ENCODE peak calls at places on chromosomes 4 and X, in five cellular contexts. T is GM10248, J is pancreas, U is sigmoid colon, L is stomach. S is an unnamed sample.

GRCh38 chrX:16487620-16488380 is 162.2 kb upstream of the S100G start:
- DNase-seq in T (no peak), J (no peak), U (no peak), L (no peak), S (no peak)

GRCh38 chrX:29561417-29561816 is 653.9 kb upstream of the MAGEB2 start:
- DNase-seq in T (no peak), J (no peak), U (no peak), L (no peak), S (no peak)

GRCh38 chrX:68880846-68881513 is 52.2 kb downstream of the EFNB1 start:
- DNase-seq in T (no peak), J (no peak), U (no peak), L (no peak), S (peak)

GRCh38 chrX:13081385-13082285 is 37.2 kb upstream of the FAM9C start:
- DNase-seq in T (no peak), J (no peak), U (no peak), L (no peak), S (no peak)

GRCh38 chrX:72373136-72373535 is 67.4 kb upstream of the CITED1 start:
- DNase-seq in T (no peak), J (no peak), U (no peak), L (no peak), S (no peak)

GRCh38 chr4:120842046-120842445 is 80.5 kb downstream of the PRDM5 start:
- DNase-seq in T (no peak), J (no peak), U (no peak), L (no peak), S (no peak)

GRCh38 chr4:109998867-109999303 is 86.2 kb downstream of the EGF start:
- DNase-seq in T (peak), J (no peak), U (no peak), L (no peak), S (no peak)

GRCh38 chr4:14254252-14254651 is 626.7 kb upstream of the BOD1L1 start:
- DNase-seq in T (no peak), J (peak), U (no peak), L (peak), S (peak)

GRCh38 chrX:7261672-7262332 is 113.8 kb upstream of the PUDP start:
- DNase-seq in T (peak), J (no peak), U (no peak), L (no peak), S (no peak)
- TF ChIP-seq CTCF in T (no peak), J (no peak), U (no peak), L (no peak), S (no peak)

GRCh38 chr4:46931981-46932380 is 22.9 kb upstream of the COX7B2 start:
- DNase-seq in T (peak), J (no peak), U (no peak), L (no peak), S (peak)
- TF ChIP-seq CTCF in T (peak), J (no peak), U (no peak), L (no peak), S (peak)

GRCh38 chr4:7154351-7154981 is 37.9 kb upstream of the SORCS2 start:
- DNase-seq in T (no peak), J (peak), U (peak), L (no peak), S (peak)

GRCh38 chr4:7148337-7148736 is 44.0 kb upstream of the SORCS2 start:
- DNase-seq in T (no peak), J (no peak), U (no peak), L (no peak), S (no peak)

GRCh38 chr4:7150083-7150635 is 42.2 kb upstream of the SORCS2 start:
- DNase-seq in T (no peak), J (no peak), U (no peak), L (no peak), S (no peak)

GRCh38 chr4:7153711-7154110 is 38.6 kb upstream of the SORCS2 start:
- DNase-seq in T (no peak), J (peak), U (peak), L (no peak), S (peak)

GRCh38 chr4:7151668-7152227 is 40.6 kb upstream of the SORCS2 start:
- DNase-seq in T (no peak), J (no peak), U (no peak), L (no peak), S (no peak)
- TF ChIP-seq CTCF in T (no peak), J (peak), U (no peak), L (no peak), S (no peak)

DNA sequence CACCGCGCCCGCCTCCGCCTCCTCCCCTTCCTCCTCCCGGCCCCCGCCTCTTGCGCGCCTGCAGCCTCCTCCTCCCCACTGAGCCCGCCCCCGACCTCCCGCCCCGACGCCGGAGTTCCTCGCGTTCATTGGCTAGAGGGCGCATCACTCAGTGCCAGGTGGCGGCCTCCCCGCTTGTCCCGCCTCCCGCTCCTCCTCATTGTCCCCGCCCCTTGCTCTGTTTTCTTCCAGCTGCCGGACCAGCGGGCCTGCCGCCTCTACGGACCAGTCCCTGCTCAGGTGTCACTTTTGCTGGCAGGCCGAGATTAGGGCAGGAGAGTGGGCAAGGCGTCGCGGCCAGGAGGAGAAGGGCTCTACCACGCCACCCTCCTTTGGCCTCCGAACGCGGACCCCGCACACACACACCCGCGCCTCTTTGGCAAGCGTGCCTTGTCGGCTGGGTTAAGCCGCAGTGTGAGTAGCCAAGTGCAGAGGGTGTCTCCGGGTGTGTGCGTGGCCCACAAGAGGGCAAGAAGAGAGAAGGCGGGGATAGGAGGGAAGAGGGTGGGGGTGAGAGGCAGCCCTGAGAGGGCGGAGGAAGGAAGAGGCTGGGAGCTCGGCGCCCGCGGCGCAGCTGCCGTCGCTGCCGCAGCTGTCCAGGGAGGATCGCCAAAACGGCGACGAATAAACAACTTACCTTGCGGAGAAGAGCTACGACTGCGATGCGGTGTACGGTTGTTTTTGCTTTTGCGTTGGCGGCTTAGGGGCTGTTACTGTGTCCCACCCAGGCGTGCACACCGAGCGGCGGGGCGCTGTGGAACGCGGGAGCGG is 436 bp upstream of the PPP3CA start:
- DNase-seq in T (peak), J (peak), U (peak), L (peak), S (peak)
- TF ChIP-seq CTCF in T (peak), J (no peak), U (peak), L (no peak), S (peak)

GRCh38 chr4:3442959-3443749 is 1.4 kb downstream of the HGFAC start:
- DNase-seq in T (peak), J (peak), U (no peak), L (peak), S (peak)

GRCh38 chr4:3442460-3442958 is 741 bp downstream of the HGFAC start:
- DNase-seq in T (no peak), J (peak), U (no peak), L (no peak), S (peak)

GRCh38 chr4:3445111-3445820 is 3.5 kb downstream of the HGFAC start:
- DNase-seq in T (no peak), J (peak), U (no peak), L (no peak), S (no peak)

GRCh38 chr4:3444351-3445110 is 2.8 kb downstream of the HGFAC start:
- DNase-seq in T (no peak), J (peak), U (no peak), L (no peak), S (no peak)

DNA sequence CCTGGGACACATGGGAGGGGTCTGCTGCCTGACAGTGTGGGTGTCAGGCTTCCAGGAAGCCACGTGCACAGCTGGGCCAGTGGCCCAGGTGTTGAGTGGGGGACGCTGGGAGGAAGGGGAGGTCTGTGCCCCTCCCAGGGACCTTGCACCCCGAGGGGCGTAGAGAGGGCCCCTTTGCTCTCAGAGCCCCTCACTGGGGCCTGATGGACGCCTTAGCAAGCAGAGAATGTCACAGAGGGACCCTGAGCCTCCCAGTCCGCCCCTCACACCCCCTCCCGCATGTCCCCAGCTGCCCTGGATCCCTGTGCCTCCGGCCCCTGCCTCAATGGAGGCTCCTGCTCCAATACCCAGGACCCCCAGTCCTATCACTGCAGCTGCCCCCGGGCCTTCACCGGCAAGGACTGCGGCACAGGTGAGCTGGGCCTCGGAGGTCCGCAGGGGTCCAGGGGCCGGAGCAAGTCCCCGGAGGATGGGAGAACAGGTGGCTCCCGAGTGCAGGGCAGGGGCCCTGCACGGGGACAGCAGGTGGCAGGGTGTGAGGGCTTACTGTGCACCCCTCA is 2.1 kb downstream of the HGFAC start:
- DNase-seq in T (no peak), J (peak), U (no peak), L (no peak), S (no peak)
- TF ChIP-seq CTCF in T (no peak), J (peak), U (no peak), L (no peak), S (no peak)

GRCh38 chr4:152935661-152936445 is at the start of gene FHDC1:
- DNase-seq in T (peak), J (peak), U (no peak), L (peak), S (peak)
- TF ChIP-seq CTCF in T (no peak), J (no peak), U (no peak), L (no peak), S (peak)

GRCh38 chr4:149690726-149691125 is 124.9 kb downstream of the IQCM start:
- DNase-seq in T (no peak), J (no peak), U (no peak), L (no peak), S (peak)
- TF ChIP-seq CTCF in T (no peak), J (no peak), U (no peak), L (no peak), S (peak)

DNA sequence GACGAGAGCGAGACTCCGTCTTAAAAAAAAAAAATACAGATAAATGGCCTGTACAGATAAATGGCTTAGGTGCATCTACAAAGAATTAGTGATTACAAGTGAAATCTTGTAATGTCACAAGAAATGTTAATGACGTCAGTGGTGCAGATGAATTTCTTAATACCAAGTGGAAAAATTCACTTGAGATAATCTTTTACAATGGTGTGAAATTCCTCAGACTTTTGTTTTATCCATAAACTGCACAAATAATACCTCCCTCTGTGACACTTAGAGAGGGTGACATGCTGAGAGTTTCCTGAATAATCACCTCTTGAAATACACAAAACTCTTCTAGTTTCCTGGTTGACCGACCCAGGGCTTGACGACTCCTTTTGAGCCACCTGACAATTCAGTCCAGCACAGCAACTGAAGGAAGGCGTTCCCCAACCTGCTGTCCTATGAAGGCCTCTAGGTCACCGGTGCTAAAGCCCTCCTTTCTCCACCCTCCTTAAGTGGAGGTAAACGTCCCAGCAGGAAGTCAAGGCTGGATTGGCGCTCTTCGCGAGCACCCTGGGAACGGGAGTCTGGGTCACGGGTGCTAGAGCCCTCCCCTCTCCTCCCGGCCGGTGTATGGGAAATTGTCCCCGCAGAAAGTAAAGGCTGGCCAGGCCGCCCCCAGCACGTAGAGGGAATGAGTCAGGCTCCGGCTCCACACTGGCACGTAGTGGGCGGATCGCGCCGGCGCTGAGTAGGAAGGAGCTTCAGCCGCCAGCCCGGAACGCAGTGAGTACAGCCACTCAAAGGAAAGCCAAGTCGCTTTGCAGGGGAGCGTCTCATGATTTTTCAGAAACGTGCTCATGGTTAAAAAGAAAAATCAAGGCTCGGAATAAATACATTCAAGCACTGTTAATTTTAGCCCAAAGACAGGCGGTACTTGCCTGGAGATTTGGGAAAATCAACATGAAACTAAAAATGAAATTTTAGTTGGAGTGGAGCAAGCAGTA is at the start of gene TMEM144:
- DNase-seq in T (peak), J (peak), U (peak), L (peak), S (peak)
- TF ChIP-seq CTCF in T (no peak), J (no peak), U (no peak), L (no peak), S (peak)

DNA sequence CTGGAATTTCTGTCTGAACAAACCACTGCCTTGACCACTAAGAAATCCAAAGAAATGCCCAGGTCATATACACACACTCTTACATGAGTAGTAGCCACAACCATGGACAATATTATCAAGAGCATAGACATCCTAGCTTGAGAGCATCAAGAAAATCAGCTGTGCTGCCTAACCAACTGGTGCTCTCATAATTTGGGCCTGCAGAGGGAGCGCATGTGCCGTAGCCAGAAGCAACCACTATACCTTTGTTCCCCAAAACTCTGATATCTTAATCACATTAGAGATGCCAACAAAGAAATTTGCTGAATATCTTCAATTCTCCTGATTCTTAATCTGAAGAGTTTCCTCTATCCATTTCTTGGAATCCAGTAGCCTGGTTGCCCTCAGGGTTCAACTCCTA is 163.6 kb downstream of the ZNF674 start:
- DNase-seq in T (no peak), J (no peak), U (no peak), L (no peak), S (peak)
- TF ChIP-seq CTCF in T (peak), J (no peak), U (no peak), L (no peak), S (peak)

GRCh38 chr4:139770361-139770760 is 104.7 kb downstream of the MGST2 start:
- DNase-seq in T (no peak), J (no peak), U (no peak), L (no peak), S (no peak)

GRCh38 chr4:139773560-139774318 is 108.1 kb downstream of the MGST2 start:
- DNase-seq in T (no peak), J (no peak), U (no peak), L (no peak), S (no peak)

GRCh38 chr4:139776235-139776634 is 110.6 kb downstream of the MGST2 start:
- DNase-seq in T (no peak), J (no peak), U (no peak), L (no peak), S (no peak)

GRCh38 chr4:139777757-139778156 is 112.1 kb downstream of the MGST2 start:
- DNase-seq in T (no peak), J (no peak), U (no peak), L (no peak), S (no peak)

DNA sequence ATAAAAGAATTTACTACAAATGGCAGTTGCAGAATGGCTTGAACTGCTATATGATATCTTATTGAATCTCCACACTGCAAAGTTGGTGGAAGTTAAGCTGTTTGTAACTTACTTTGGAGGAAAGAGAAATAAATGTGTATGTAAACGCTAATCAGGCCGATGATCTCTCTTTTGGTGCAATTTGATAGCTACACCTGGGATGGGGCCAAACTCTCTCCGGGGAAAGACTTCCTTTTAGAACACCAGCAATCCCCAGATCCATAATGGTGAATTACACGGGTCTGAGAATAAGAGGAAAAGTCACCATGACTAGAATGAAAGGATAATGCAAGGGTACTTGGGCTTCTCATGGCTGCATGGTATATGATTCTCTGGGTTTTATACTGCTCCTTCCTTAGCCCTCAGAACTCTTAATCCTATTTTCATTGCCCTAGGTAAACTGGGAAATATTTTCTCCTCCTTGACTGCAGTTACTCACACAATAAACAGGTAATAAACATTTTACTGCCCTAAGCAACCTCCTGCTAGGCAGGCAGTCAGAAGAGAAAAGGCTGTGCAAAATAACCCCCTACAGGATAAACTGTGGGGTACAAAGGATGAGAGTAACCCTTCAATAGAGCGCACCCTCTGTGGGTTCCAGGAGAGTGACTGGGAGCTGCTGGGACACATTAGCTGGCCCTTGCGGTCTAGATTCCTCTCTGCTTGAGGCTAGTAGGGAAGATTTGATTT is 109.3 kb downstream of the MGST2 start:
- DNase-seq in T (no peak), J (no peak), U (no peak), L (no peak), S (peak)
- TF ChIP-seq CTCF in T (no peak), J (no peak), U (no peak), L (no peak), S (no peak)

S was measured in endodermal cell.